ENCODE peak calls at places on chromosomes 6 and 20, in eight cellular contexts. P is GDM1, D is germinal center, E is kidney, T is mucosa of descending colon, X is occipital lobe, J is endodermal cell, Q is Caco-2. I is an unnamed sample.

GRCh38 chr6:28758046-28758817 is 165.6 kb downstream of the TRIM27 start:
- DNase-seq in Q (peak; percentile 65), E (no peak), D (no peak), X (no peak), J (peak; percentile 92), P (no peak), T (no peak), I (no peak)

GRCh38 chr20:63118786-63119450 is 97.0 kb downstream of the YTHDF1 start:
- DNase-seq in Q (peak; percentile 44), X (no peak), P (no peak), E (peak; percentile 39), J (no peak), T (peak; percentile 13), D (no peak), I (no peak)

GRCh38 chr6:15036690-15037245 is 209.1 kb upstream of the JARID2 start:
- DNase-seq in P (no peak), J (peak; percentile 87), T (peak; percentile 62), E (no peak), Q (peak; percentile 66), X (peak; percentile 19), D (no peak), I (no peak)

GRCh38 chr6:217048-217659 is 75.1 kb upstream of the DUSP22 start:
- DNase-seq in E (no peak), J (peak; percentile 94), T (peak; percentile 57), D (peak; percentile 69), P (no peak), Q (no peak), X (no peak), I (no peak)

GRCh38 chr6:31842056-31842455 is 14.5 kb downstream of the HSPA1B start:
- DNase-seq in Q (no peak), D (no peak), X (no peak), J (no peak), P (no peak), T (no peak), E (peak; percentile 10), I (no peak)

GRCh38 chr6:1792989-1793388 is 183.3 kb downstream of the FOXC1 start:
- DNase-seq in X (no peak), D (peak; percentile 48), P (no peak), Q (no peak), E (no peak), T (no peak), J (peak; percentile 80), I (no peak)

GRCh38 chr6:108588586-108588985 is 27.9 kb downstream of the FOXO3 start:
- DNase-seq in P (no peak), D (no peak), E (no peak), T (no peak), J (peak; percentile 50), Q (no peak), X (no peak), I (no peak)

GRCh38 chr6:52059821-52060220 is 27.6 kb downstream of the PKHD1 start:
- DNase-seq in T (no peak), P (no peak), E (no peak), D (no peak), X (no peak), Q (no peak), J (no peak), I (no peak)

GRCh38 chr20:23606652-23607049 is 934 bp upstream of the CST9 start:
- DNase-seq in Q (peak; percentile 87), X (peak; percentile 39), D (peak; percentile 75), T (peak; percentile 84), P (peak; percentile 61), E (peak; percentile 92), J (peak; percentile 97), I (peak; percentile 67)

GRCh38 chr6:110053395-110054240 is 75.5 kb downstream of the GPR6 start:
- DNase-seq in E (no peak), D (peak; percentile 16), T (no peak), X (no peak), Q (no peak), J (peak; percentile 72), P (peak; percentile 48), I (no peak)

GRCh38 chr6:35717449-35718353 is 19.1 kb upstream of the ARMC12 start:
- DNase-seq in P (peak; percentile 18), E (no peak), T (no peak), X (no peak), D (no peak), J (peak; percentile 53), Q (no peak), I (no peak)

GRCh38 chr6:8086755-8087306 is 15.5 kb downstream of the EEF1E1 start:
- DNase-seq in X (no peak), P (no peak), E (no peak), Q (no peak), J (no peak), T (no peak), D (no peak), I (no peak)

GRCh38 chr6:136225496-136225895 is 24.6 kb downstream of the MTFR2 start:
- DNase-seq in X (no peak), J (no peak), D (no peak), P (no peak), T (no peak), E (no peak), Q (no peak), I (no peak)

GRCh38 chr6:34392497-34393190 is at the start of gene NUDT3:
- DNase-seq in E (peak; percentile 98), X (peak; percentile 92), P (peak; percentile 94), Q (peak; percentile 87), T (peak; percentile 95), D (peak; percentile 90), J (peak; percentile 97), I (peak; percentile 91)

GRCh38 chr6:14635195-14635594 is 517.6 kb downstream of the CD83 start:
- DNase-seq in P (no peak), X (no peak), T (no peak), D (no peak), E (no peak), J (no peak), Q (no peak), I (peak; percentile 34)

I was measured in effector memory CD8-positive, alpha-beta T cell.